ENCODE peak calls at places on chromosomes 16 and 17, in eight cellular contexts. K, D, M, Z, Q, N, H and T are unnamed samples.

GRCh38 chr17:10754861-10755591 is 25.2 kb upstream of the TMEM220 start:
- DNase-seq in Q (no peak), M (no peak), D (no peak), N (no peak), H (no peak), K (no peak), Z (no peak), T (no peak)

GRCh38 chr16:28491080-28491969 is 549 bp downstream of the CLN3 start:
- DNase-seq in H (no peak), N (no peak), M (no peak), Q (peak; percentile 40), D (no peak), Z (no peak), K (no peak), T (no peak)

GRCh38 chr17:32992360-32993033 is 850 bp downstream of the SPACA3 start:
- DNase-seq in Z (peak; percentile 57), N (no peak), D (no peak), Q (no peak), K (no peak), H (no peak), M (no peak), T (no peak)

GRCh38 chr17:36879599-36880255 is 57.5 kb upstream of the LHX1 start:
- DNase-seq in Q (no peak), Z (no peak), M (no peak), D (no peak), K (no peak), H (no peak), N (no peak), T (no peak)

GRCh38 chr17:28599311-28600184 is 723 bp upstream of the SPAG5 start:
- DNase-seq in M (peak; percentile 63), N (peak; percentile 58), Q (peak; percentile 74), D (peak; percentile 21), Z (peak; percentile 69), H (peak; percentile 70), K (no peak), T (peak; percentile 53)

GRCh38 chr16:75506107-75506506 is 10.9 kb upstream of the CHST6 start:
- DNase-seq in M (no peak), Q (no peak), D (no peak), Z (no peak), H (no peak), N (no peak), K (no peak), T (no peak)

GRCh38 chr17:77422104-77422782 is 281.5 kb downstream of the SEC14L1 start:
- DNase-seq in Z (no peak), N (no peak), H (no peak), D (no peak), Q (peak; percentile 82), M (no peak), K (no peak), T (no peak)

GRCh38 chr16:87233928-87234327 is 83.3 kb downstream of the C16orf95 start:
- DNase-seq in N (no peak), K (no peak), D (no peak), Q (no peak), Z (no peak), H (no peak), M (no peak), T (no peak)

GRCh38 chr16:66070140-66070887 is 296.2 kb upstream of the CDH5 start:
- DNase-seq in Q (no peak), Z (no peak), K (no peak), D (no peak), M (no peak), H (no peak), N (no peak), T (no peak)

GRCh38 chr17:60941028-60941427 is 263.4 kb downstream of the BCAS3 start:
- DNase-seq in H (no peak), Q (no peak), K (peak; percentile 80), N (no peak), D (no peak), M (no peak), Z (peak; percentile 79), T (no peak)

GRCh38 chr17:2050246-2050866 is 4.5 kb upstream of the HIC1 start:
- DNase-seq in N (peak; percentile 60), K (peak; percentile 79), Q (peak; percentile 72), H (no peak), M (peak; percentile 66), Z (peak; percentile 51), D (peak; percentile 59), T (peak; percentile 76)

GRCh38 chr17:79618383-79619067 is 7.7 kb upstream of the RBFOX3 start:
- DNase-seq in H (no peak), D (no peak), M (no peak), K (peak; percentile 36), Z (no peak), N (no peak), Q (no peak), T (no peak)

GRCh38 chr16:89811321-89811720 is 5.1 kb downstream of the FANCA start:
- DNase-seq in N (no peak), H (no peak), M (no peak), D (no peak), K (no peak), Z (peak; percentile 36), Q (no peak), T (no peak)

GRCh38 chr16:14337303-14338191 is 266.4 kb downstream of the MRTFB start:
- DNase-seq in D (no peak), K (no peak), H (no peak), N (no peak), Q (no peak), Z (no peak), M (no peak), T (no peak)

GRCh38 chr17:38654411-38655398 is 20.1 kb downstream of the EPOP start:
- DNase-seq in D (no peak), M (no peak), K (no peak), Q (no peak), N (no peak), Z (no peak), H (no peak), T (no peak)

GRCh38 chr17:79822583-79823124 is 16.6 kb downstream of the CBX4 start:
- DNase-seq in Q (no peak), N (no peak), M (no peak), Z (no peak), K (no peak), D (no peak), H (no peak), T (no peak)

GRCh38 chr17:39919087-39919683 is 750 bp upstream of the GSDMB start:
- DNase-seq in M (no peak), Q (no peak), D (no peak), Z (peak; percentile 50), K (no peak), H (no peak), N (no peak), T (no peak)

GRCh38 chr16:88017551-88018101 is 66.4 kb downstream of the BANP start:
- DNase-seq in H (no peak), M (no peak), D (no peak), Q (no peak), Z (no peak), K (peak; percentile 50), N (no peak), T (no peak)

GRCh38 chr17:73071387-73071999 is 21.0 kb downstream of the SLC39A11 start:
- DNase-seq in K (no peak), Q (no peak), M (no peak), H (no peak), N (no peak), D (no peak), Z (no peak), T (no peak)

GRCh38 chr16:85824161-85825135 is 25.0 kb downstream of the COX4I1 start:
- DNase-seq in Q (no peak), H (no peak), N (no peak), M (no peak), D (no peak), Z (no peak), K (no peak), T (no peak)

GRCh38 chr17:57488856-57489255 is 232.5 kb downstream of the MSI2 start:
- DNase-seq in M (no peak), Q (no peak), N (no peak), D (no peak), H (no peak), K (no peak), Z (no peak), T (no peak)